ENCODE peak calls at places on chromosomes 3 and 15, in eight cellular contexts. B is A549, T is NCI-H1092 treated with DMSO at 0.1 percent for 48 hours, K is Right ventricle myocardium superior, X is choroid plexus epithelial cell, Q is COR-L47, Y is KBM-7, Z is keratinocyte. H is an unnamed sample.

GRCh38 chr3:49803464-49804140 is 541 bp downstream of the INKA1 start:
- DNase-seq in B (no peak), T (no peak), K (peak), X (peak), Q (no peak), Y (peak), Z (peak), H (no peak)

GRCh38 chr3:72270072-72270611 is 485.2 kb upstream of the PROK2 start:
- DNase-seq in B (peak), T (no peak), K (peak), X (peak), Q (no peak), Y (peak), Z (peak), H (peak)

GRCh38 chr15:83100072-83100646 is 7.3 kb upstream of the TM6SF1 start:
- DNase-seq in B (no peak), T (no peak), K (no peak), X (no peak), Q (no peak), Y (peak), Z (no peak), H (no peak)

GRCh38 chr3:71486831-71487230 is 96.7 kb downstream of the FOXP1 start:
- DNase-seq in B (no peak), T (no peak), K (no peak), X (no peak), Q (no peak), Y (no peak), Z (no peak), H (no peak)

GRCh38 chr3:117998071-117998470 is 1036.6 kb downstream of the IGSF11 start:
- DNase-seq in B (no peak), T (no peak), K (no peak), X (peak), Q (no peak), Y (no peak), Z (no peak), H (no peak)

GRCh38 chr15:75669191-75669878 is 21.6 kb downstream of the SNX33 start:
- DNase-seq in B (no peak), T (no peak), K (no peak), X (no peak), Q (no peak), Y (no peak), Z (peak), H (peak)

GRCh38 chr3:18556503-18556902 is 131.4 kb upstream of the SATB1 start:
- DNase-seq in B (no peak), T (no peak), K (no peak), X (no peak), Q (no peak), Y (peak), Z (no peak), H (no peak)

GRCh38 chr3:44078863-44079262 is 162.8 kb upstream of the TOPAZ1 start:
- DNase-seq in B (no peak), T (no peak), K (no peak), X (no peak), Q (no peak), Y (no peak), Z (no peak), H (no peak)

GRCh38 chr15:36175781-36176211 is 403.6 kb upstream of the CDIN1 start:
- DNase-seq in B (no peak), T (no peak), K (no peak), X (no peak), Q (no peak), Y (no peak), Z (no peak), H (no peak)